ENCODE peak calls at places on chromosomes 13 and 19, in four cellular contexts. R is thoracic aorta; U is stimulated activated CD4-positive, alpha-beta T cell treated with anti-CD3 and anti-CD28 coated beads, Interleukin-4, amount 100 ng/mL, for 24 hours; X is IMR-90. A is an unnamed sample.

GRCh38 chr13:80149757-80150156 is 191.2 kb downstream of the SPRY2 start:
- DNase-seq in R (no peak), U (no peak), X (peak), A (no peak)

GRCh38 chr13:39306639-39307589 is 268.7 kb downstream of the NHLRC3 start:
- DNase-seq in R (no peak), U (peak), X (no peak), A (no peak)

GRCh38 chr19:33132425-33132824 is 511 bp downstream of the WDR88 start:
- DNase-seq in R (no peak), U (no peak), X (no peak), A (no peak)

GRCh38 chr19:51006406-51006805 is 5.0 kb upstream of the KLK8 start:
- DNase-seq in R (no peak), U (no peak), X (no peak), A (no peak)

GRCh38 chr19:12774588-12775555 is at the start of gene HOOK2:
- DNase-seq in R (no peak), U (no peak), X (no peak), A (no peak)

GRCh38 chr19:43446746-43447489 is 18.5 kb downstream of the LYPD3 start:
- DNase-seq in R (peak), U (peak), X (peak), A (no peak)

GRCh38 chr13:22060187-22060586 is 389.3 kb downstream of the FGF9 start:
- DNase-seq in R (no peak), U (no peak), X (no peak), A (no peak)

GRCh38 chr19:49749055-49749716 is 13.9 kb downstream of the TSKS start:
- DNase-seq in R (no peak), U (no peak), X (peak), A (no peak)

GRCh38 chr13:33349996-33350826 is 64.7 kb upstream of the STARD13 start:
- DNase-seq in R (no peak), U (no peak), X (peak), A (no peak)

GRCh38 chr13:111513766-111514611 is 193.5 kb downstream of the TEX29 start:
- DNase-seq in R (no peak), U (no peak), X (no peak), A (no peak)

GRCh38 chr19:41883821-41884733 is 1.1 kb downstream of the ARHGEF1 start:
- DNase-seq in R (peak), U (peak), X (peak), A (peak)

GRCh38 chr19:41373993-41374392 is 2.3 kb upstream of the TMEM91 start:
- DNase-seq in R (peak), U (no peak), X (peak), A (peak)

GRCh38 chr19:326851-327250 is 17.7 kb downstream of the MIER2 start:
- DNase-seq in R (no peak), U (no peak), X (no peak), A (no peak)

GRCh38 chr19:55322495-55322894 is 2.6 kb downstream of the TMEM150B start:
- DNase-seq in R (no peak), U (no peak), X (no peak), A (no peak)

GRCh38 chr13:68872338-68872737 is 1235.3 kb upstream of the ATXN8OS start:
- DNase-seq in R (no peak), U (no peak), X (no peak), A (no peak)

GRCh38 chr13:59236309-59236939 is 927.3 kb downstream of the DIAPH3 start:
- DNase-seq in R (no peak), U (no peak), X (no peak), A (no peak)

GRCh38 chr13:45670481-45670880 is 31.6 kb upstream of the CBY2 start:
- DNase-seq in R (no peak), U (no peak), X (no peak), A (no peak)

GRCh38 chr13:111789011-111789410 is 277.9 kb upstream of the SOX1 start:
- DNase-seq in R (no peak), U (no peak), X (no peak), A (no peak)

GRCh38 chr19:34454685-34455084 is 26.5 kb downstream of the UBA2 start:
- DNase-seq in R (no peak), U (no peak), X (no peak), A (no peak)

GRCh38 chr19:14072535-14073231 is at the start of gene MISP3:
- DNase-seq in R (no peak), U (peak), X (no peak), A (no peak)

GRCh38 chr19:44875666-44876418 is 15.2 kb upstream of the TOMM40 start:
- DNase-seq in R (no peak), U (no peak), X (peak), A (no peak)

GRCh38 chr13:25682221-25682620 is 310.4 kb downstream of the ATP8A2 start:
- DNase-seq in R (no peak), U (no peak), X (no peak), A (no peak)

GRCh38 chr19:35975608-35976214 is 19.3 kb upstream of the SDHAF1 start:
- DNase-seq in R (no peak), U (no peak), X (peak), A (no peak)

GRCh38 chr13:83716121-83716520 is 166.2 kb downstream of the SLITRK1 start:
- DNase-seq in R (no peak), U (no peak), X (no peak), A (no peak)

GRCh38 chr13:72290962-72291681 is 424.1 kb upstream of the DACH1 start:
- DNase-seq in R (no peak), U (no peak), X (no peak), A (no peak)

GRCh38 chr19:18846862-18847515 is 15.2 kb downstream of the UPF1 start:
- DNase-seq in R (no peak), U (peak), X (peak), A (peak)

GRCh38 chr19:15911599-15912237 is 13.8 kb upstream of the CYP4F2 start:
- DNase-seq in R (no peak), U (no peak), X (no peak), A (no peak)

GRCh38 chr13:97030705-97031452 is 36.6 kb upstream of the OXGR1 start:
- DNase-seq in R (no peak), U (no peak), X (peak), A (no peak)

GRCh38 chr13:43083750-43084149 is 60.4 kb downstream of the DNAJC15 start:
- DNase-seq in R (no peak), U (no peak), X (no peak), A (no peak)

GRCh38 chr19:4369109-4369887 is 25.9 kb downstream of the MPND start:
- DNase-seq in R (no peak), U (peak), X (no peak), A (no peak)

GRCh38 chr19:24069907-24070657 is 16.9 kb upstream of the ZNF254 start:
- DNase-seq in R (no peak), U (no peak), X (peak), A (no peak)

GRCh38 chr13:99816321-99816720 is 155.2 kb downstream of the ZIC5 start:
- DNase-seq in R (no peak), U (no peak), X (no peak), A (no peak)

GRCh38 chr13:45456196-45456972 is 8.4 kb upstream of the COG3 start:
- DNase-seq in R (no peak), U (no peak), X (peak), A (no peak)

GRCh38 chr13:112771877-112772538 is 82.2 kb downstream of the ATP11A start:
- DNase-seq in R (no peak), U (no peak), X (no peak), A (no peak)

GRCh38 chr13:112711528-112712265 is 21.9 kb downstream of the ATP11A start:
- DNase-seq in R (peak), U (peak), X (peak), A (no peak)

GRCh38 chr13:44739120-44739519 is 163.0 kb upstream of the TSC22D1 start:
- DNase-seq in R (no peak), U (no peak), X (no peak), A (no peak)

GRCh38 chr19:9836021-9836420 is 903 bp downstream of the PIN1 start:
- DNase-seq in R (no peak), U (no peak), X (peak), A (no peak)

GRCh38 chr13:111654531-111654930 is 334.1 kb downstream of the TEX29 start:
- DNase-seq in R (no peak), U (no peak), X (no peak), A (no peak)

A was measured in brain pericyte.